ENCODE peak calls at places on chromosomes 3 and 15, in four cellular contexts. V is IMR-90, A is body of pancreas, Q is heart left ventricle. I is an unnamed sample.

GRCh38 chr3:11415099-11415498 is 142.9 kb downstream of the ATG7 start:
- DNase-seq in V (no peak), Q (no peak), A (no peak), I (no peak)

GRCh38 chr3:174397848-174398247 is 461.3 kb upstream of the NAALADL2 start:
- DNase-seq in A (no peak), Q (no peak), V (peak; percentile 50), I (peak; percentile 11)

GRCh38 chr3:191363221-191363620 is 32.9 kb upstream of the UTS2B start:
- DNase-seq in A (no peak), V (no peak), Q (no peak), I (no peak)

GRCh38 chr15:80090879-80091503 is 31.5 kb downstream of the ZFAND6 start:
- DNase-seq in A (no peak), V (no peak), Q (no peak), I (no peak)

GRCh38 chr3:43531835-43532234 is 90.0 kb downstream of the ANO10 start:
- DNase-seq in A (no peak), Q (no peak), V (peak; percentile 78), I (no peak)

GRCh38 chr3:100047455-100048141 is 66.7 kb downstream of the FILIP1L start:
- DNase-seq in A (peak; percentile 10), V (peak; percentile 97), Q (no peak), I (no peak)

GRCh38 chr3:45776611-45777010 is 19.7 kb downstream of the SLC6A20 start:
- DNase-seq in A (no peak), V (no peak), Q (no peak), I (no peak)

GRCh38 chr3:56885461-56885860 is 83.7 kb upstream of the ARHGEF3 start:
- DNase-seq in A (no peak), Q (no peak), V (no peak), I (no peak)

GRCh38 chr15:95988574-95988887 is 342.0 kb upstream of the NR2F2 start:
- DNase-seq in A (peak; percentile 7), Q (no peak), V (peak; percentile 50), I (no peak)

GRCh38 chr15:90062729-90063684 is 39.3 kb downstream of the IDH2 start:
- DNase-seq in V (no peak), Q (no peak), A (peak; percentile 75), I (no peak)

GRCh38 chr3:152385761-152386160 is 117.0 kb downstream of the MBNL1 start:
- DNase-seq in V (peak; percentile 85), A (no peak), Q (no peak), I (no peak)

GRCh38 chr3:194879991-194880939 is 194.6 kb downstream of the FAM43A start:
- DNase-seq in Q (peak; percentile 77), A (peak; percentile 28), V (peak; percentile 47), I (no peak)

GRCh38 chr3:74491874-74492273 is 122.6 kb downstream of the CNTN3 start:
- DNase-seq in V (no peak), Q (no peak), A (no peak), I (no peak)

GRCh38 chr15:37933685-37934084 is 755 bp upstream of the TMCO5A start:
- DNase-seq in Q (no peak), A (no peak), V (peak; percentile 93), I (no peak)

GRCh38 chr3:120773932-120774331 is 31.4 kb downstream of the GTF2E1 start:
- DNase-seq in V (peak; percentile 75), Q (no peak), A (no peak), I (no peak)

GRCh38 chr3:134791992-134792391 is 3.1 kb upstream of the EPHB1 start:
- DNase-seq in A (no peak), Q (no peak), V (no peak), I (no peak)

GRCh38 chr3:153165211-153165815 is 3.3 kb downstream of the RAP2B start:
- DNase-seq in A (no peak), Q (no peak), V (peak; percentile 42), I (peak; percentile 58)

GRCh38 chr15:77023576-77024272 is 28.8 kb downstream of the PSTPIP1 start:
- DNase-seq in Q (peak; percentile 21), A (no peak), V (no peak), I (no peak)

GRCh38 chr15:77022646-77023575 is 28.0 kb downstream of the PSTPIP1 start:
- DNase-seq in V (no peak), A (no peak), Q (peak; percentile 7), I (no peak)

GRCh38 chr15:77021088-77021481 is 26.2 kb downstream of the PSTPIP1 start:
- DNase-seq in Q (peak; percentile 38), A (no peak), V (no peak), I (no peak)

GRCh38 chr15:77020348-77021087 is 25.6 kb downstream of the PSTPIP1 start:
- DNase-seq in V (no peak), A (no peak), Q (peak; percentile 3), I (no peak)

GRCh38 chr15:77021803-77022381 is 27.0 kb downstream of the PSTPIP1 start:
- DNase-seq in A (no peak), V (peak; percentile 68), Q (peak; percentile 28), I (no peak)
- TF ChIP-seq POLR2A in A (no peak), V (no peak), Q (no peak), I (no peak)

GRCh38 chr15:31440754-31441298 is 114.2 kb downstream of the KLF13 start:
- DNase-seq in A (peak; percentile 46), V (peak; percentile 27), Q (peak; percentile 51), I (peak; percentile 48)
- TF ChIP-seq POLR2A in A (peak; percentile 34), V (no peak), Q (no peak), I (peak; percentile 19)

GRCh38 chr15:40932146-40932545 is 3.0 kb downstream of the DLL4 start:
- DNase-seq in A (no peak), Q (no peak), V (no peak), I (no peak)
- TF ChIP-seq POLR2A in A (no peak), Q (no peak), V (no peak), I (no peak)

GRCh38 chr15:70856884-70857546 is 3.1 kb upstream of the LARP6 start:
- DNase-seq in Q (peak; percentile 79), A (peak; percentile 61), V (peak; percentile 100), I (no peak)
- TF ChIP-seq POLR2A in Q (no peak), A (no peak), V (peak; percentile 85), I (no peak)

GRCh38 chr3:136862953-136863352 is 945 bp downstream of the NCK1 start:
- DNase-seq in Q (no peak), V (no peak), A (no peak), I (no peak)

GRCh38 chr3:136862611-136862951 is 573 bp downstream of the NCK1 start:
- DNase-seq in Q (peak; percentile 65), V (peak; percentile 57), A (peak; percentile 86), I (peak; percentile 84)

GRCh38 chr3:136858381-136858780 is 3.6 kb upstream of the NCK1 start:
- DNase-seq in A (peak; percentile 5), Q (no peak), V (no peak), I (no peak)

GRCh38 chr3:136860541-136860940 is 1.5 kb upstream of the NCK1 start:
- DNase-seq in A (no peak), Q (no peak), V (no peak), I (no peak)

GRCh38 chr3:136861890-136862610 is at the start of gene NCK1:
- DNase-seq in A (peak; percentile 98), Q (peak; percentile 99), V (peak; percentile 98), I (peak; percentile 98)
- TF ChIP-seq POLR2A in A (peak; percentile 96), Q (peak; percentile 19), V (peak; percentile 81), I (peak; percentile 91)